ENCODE peak calls at places on chromosomes 5 and 9, in nine cellular contexts. One of them, this sample, is unnamed.

GRCh38 chr9:556199-556598 is 285.3 kb upstream of the DMRT1 start:
- DNase-seq in RPMI7951: no peak
- DNase-seq in NCI-H1092: no peak
- DNase-seq in progenitor cell of endocrine pancreas: no peak
- DNase-seq in stimulated activated CD8-positive, alpha-beta memory T cell treated with anti-CD3 and anti-CD28 coated beads, Interleukin-7, amount 100 ng/mL, for 1 hour: no peak
- DNase-seq in NCI-H748 treated with DMSO at 0.1 percent for 48 hours: no peak
- DNase-seq in GM23248: peak; percentile 5
- DNase-seq in AML-193: no peak
- DNase-seq in NCI-H345: no peak
- DNase-seq in this sample: no peak

GRCh38 chr5:126354012-126354856 is 69.0 kb upstream of the GRAMD2B start:
- DNase-seq in RPMI7951: peak; percentile 95
- DNase-seq in NCI-H1092: no peak
- DNase-seq in progenitor cell of endocrine pancreas: no peak
- DNase-seq in stimulated activated CD8-positive, alpha-beta memory T cell treated with anti-CD3 and anti-CD28 coated beads, Interleukin-7, amount 100 ng/mL, for 1 hour: no peak
- DNase-seq in NCI-H748 treated with DMSO at 0.1 percent for 48 hours: peak; percentile 34
- DNase-seq in GM23248: peak; percentile 96
- DNase-seq in AML-193: peak; percentile 51
- DNase-seq in NCI-H345: peak; percentile 41
- DNase-seq in this sample: peak; percentile 58

GRCh38 chr5:68953151-68953884 is 140.5 kb upstream of the SLC30A5 start:
- DNase-seq in RPMI7951: peak; percentile 69
- DNase-seq in NCI-H1092: no peak
- DNase-seq in progenitor cell of endocrine pancreas: no peak
- DNase-seq in stimulated activated CD8-positive, alpha-beta memory T cell treated with anti-CD3 and anti-CD28 coated beads, Interleukin-7, amount 100 ng/mL, for 1 hour: no peak
- DNase-seq in NCI-H748 treated with DMSO at 0.1 percent for 48 hours: no peak
- DNase-seq in GM23248: no peak
- DNase-seq in AML-193: no peak
- DNase-seq in NCI-H345: no peak
- DNase-seq in this sample: no peak

GRCh38 chr9:131628821-131629197 is 83.5 kb downstream of the PRRT1B start:
- DNase-seq in RPMI7951: no peak
- DNase-seq in NCI-H1092: no peak
- DNase-seq in progenitor cell of endocrine pancreas: no peak
- DNase-seq in stimulated activated CD8-positive, alpha-beta memory T cell treated with anti-CD3 and anti-CD28 coated beads, Interleukin-7, amount 100 ng/mL, for 1 hour: no peak
- DNase-seq in NCI-H748 treated with DMSO at 0.1 percent for 48 hours: no peak
- DNase-seq in GM23248: no peak
- DNase-seq in AML-193: no peak
- DNase-seq in NCI-H345: no peak
- DNase-seq in this sample: no peak

GRCh38 chr9:115691097-115691496 is 462.5 kb upstream of the PAPPA start:
- DNase-seq in RPMI7951: peak; percentile 96
- DNase-seq in NCI-H1092: no peak
- DNase-seq in progenitor cell of endocrine pancreas: no peak
- DNase-seq in stimulated activated CD8-positive, alpha-beta memory T cell treated with anti-CD3 and anti-CD28 coated beads, Interleukin-7, amount 100 ng/mL, for 1 hour: no peak
- DNase-seq in NCI-H748 treated with DMSO at 0.1 percent for 48 hours: no peak
- DNase-seq in GM23248: peak; percentile 98
- DNase-seq in AML-193: no peak
- DNase-seq in NCI-H345: no peak
- DNase-seq in this sample: no peak

GRCh38 chr9:71795097-71795807 is 26.9 kb upstream of the CEMIP2 start:
- DNase-seq in RPMI7951: no peak
- DNase-seq in NCI-H1092: no peak
- DNase-seq in progenitor cell of endocrine pancreas: no peak
- DNase-seq in stimulated activated CD8-positive, alpha-beta memory T cell treated with anti-CD3 and anti-CD28 coated beads, Interleukin-7, amount 100 ng/mL, for 1 hour: no peak
- DNase-seq in NCI-H748 treated with DMSO at 0.1 percent for 48 hours: no peak
- DNase-seq in GM23248: no peak
- DNase-seq in AML-193: no peak
- DNase-seq in NCI-H345: no peak
- DNase-seq in this sample: no peak

GRCh38 chr9:19720374-19720773 is 68.5 kb downstream of the SLC24A2 start:
- DNase-seq in RPMI7951: peak; percentile 7
- DNase-seq in NCI-H1092: no peak
- DNase-seq in progenitor cell of endocrine pancreas: peak; percentile 16
- DNase-seq in stimulated activated CD8-positive, alpha-beta memory T cell treated with anti-CD3 and anti-CD28 coated beads, Interleukin-7, amount 100 ng/mL, for 1 hour: no peak
- DNase-seq in NCI-H748 treated with DMSO at 0.1 percent for 48 hours: no peak
- DNase-seq in GM23248: peak; percentile 50
- DNase-seq in AML-193: no peak
- DNase-seq in NCI-H345: no peak
- DNase-seq in this sample: no peak

GRCh38 chr5:131628990-131629389 is 6.0 kb downstream of the RAPGEF6 start:
- DNase-seq in RPMI7951: peak; percentile 75
- DNase-seq in NCI-H1092: no peak
- DNase-seq in progenitor cell of endocrine pancreas: no peak
- DNase-seq in stimulated activated CD8-positive, alpha-beta memory T cell treated with anti-CD3 and anti-CD28 coated beads, Interleukin-7, amount 100 ng/mL, for 1 hour: no peak
- DNase-seq in NCI-H748 treated with DMSO at 0.1 percent for 48 hours: no peak
- DNase-seq in GM23248: peak; percentile 68
- DNase-seq in AML-193: no peak
- DNase-seq in NCI-H345: no peak
- DNase-seq in this sample: no peak

GRCh38 chr9:37929441-37929895 is 25.5 kb upstream of the SLC25A51 start:
- DNase-seq in RPMI7951: peak; percentile 96
- DNase-seq in NCI-H1092: no peak
- DNase-seq in progenitor cell of endocrine pancreas: no peak
- DNase-seq in stimulated activated CD8-positive, alpha-beta memory T cell treated with anti-CD3 and anti-CD28 coated beads, Interleukin-7, amount 100 ng/mL, for 1 hour: no peak
- DNase-seq in NCI-H748 treated with DMSO at 0.1 percent for 48 hours: no peak
- DNase-seq in GM23248: no peak
- DNase-seq in AML-193: no peak
- DNase-seq in NCI-H345: no peak
- DNase-seq in this sample: no peak

GRCh38 chr5:147667363-147667762 is 115.2 kb downstream of the JAKMIP2 start:
- DNase-seq in RPMI7951: no peak
- DNase-seq in NCI-H1092: no peak
- DNase-seq in progenitor cell of endocrine pancreas: no peak
- DNase-seq in stimulated activated CD8-positive, alpha-beta memory T cell treated with anti-CD3 and anti-CD28 coated beads, Interleukin-7, amount 100 ng/mL, for 1 hour: no peak
- DNase-seq in NCI-H748 treated with DMSO at 0.1 percent for 48 hours: no peak
- DNase-seq in GM23248: no peak
- DNase-seq in AML-193: no peak
- DNase-seq in NCI-H345: no peak
- DNase-seq in this sample: no peak

GRCh38 chr5:96566775-96567174 is 95.4 kb upstream of the CAST start:
- DNase-seq in RPMI7951: peak; percentile 11
- DNase-seq in NCI-H1092: no peak
- DNase-seq in progenitor cell of endocrine pancreas: no peak
- DNase-seq in stimulated activated CD8-positive, alpha-beta memory T cell treated with anti-CD3 and anti-CD28 coated beads, Interleukin-7, amount 100 ng/mL, for 1 hour: no peak
- DNase-seq in NCI-H748 treated with DMSO at 0.1 percent for 48 hours: no peak
- DNase-seq in GM23248: no peak
- DNase-seq in AML-193: no peak
- DNase-seq in NCI-H345: no peak
- DNase-seq in this sample: no peak

GRCh38 chr5:86617309-86617755 is 409 bp upstream of the COX7C start:
- DNase-seq in RPMI7951: no peak
- DNase-seq in NCI-H1092: no peak
- DNase-seq in progenitor cell of endocrine pancreas: no peak
- DNase-seq in stimulated activated CD8-positive, alpha-beta memory T cell treated with anti-CD3 and anti-CD28 coated beads, Interleukin-7, amount 100 ng/mL, for 1 hour: no peak
- DNase-seq in NCI-H748 treated with DMSO at 0.1 percent for 48 hours: peak; percentile 44
- DNase-seq in GM23248: no peak
- DNase-seq in AML-193: no peak
- DNase-seq in NCI-H345: no peak
- DNase-seq in this sample: no peak

GRCh38 chr9:136685216-136685615 is 2.0 kb downstream of the AGPAT2 start:
- DNase-seq in RPMI7951: no peak
- DNase-seq in NCI-H1092: no peak
- DNase-seq in progenitor cell of endocrine pancreas: no peak
- DNase-seq in stimulated activated CD8-positive, alpha-beta memory T cell treated with anti-CD3 and anti-CD28 coated beads, Interleukin-7, amount 100 ng/mL, for 1 hour: no peak
- DNase-seq in NCI-H748 treated with DMSO at 0.1 percent for 48 hours: no peak
- DNase-seq in GM23248: no peak
- DNase-seq in AML-193: no peak
- DNase-seq in NCI-H345: no peak
- DNase-seq in this sample: no peak

GRCh38 chr5:126415789-126416188 is 7.4 kb upstream of the GRAMD2B start:
- DNase-seq in RPMI7951: no peak
- DNase-seq in NCI-H1092: no peak
- DNase-seq in progenitor cell of endocrine pancreas: no peak
- DNase-seq in stimulated activated CD8-positive, alpha-beta memory T cell treated with anti-CD3 and anti-CD28 coated beads, Interleukin-7, amount 100 ng/mL, for 1 hour: no peak
- DNase-seq in NCI-H748 treated with DMSO at 0.1 percent for 48 hours: no peak
- DNase-seq in GM23248: no peak
- DNase-seq in AML-193: no peak
- DNase-seq in NCI-H345: no peak
- DNase-seq in this sample: no peak

GRCh38 chr5:172749076-172749475 is 21.9 kb downstream of the DUSP1 start:
- DNase-seq in RPMI7951: no peak
- DNase-seq in NCI-H1092: no peak
- DNase-seq in progenitor cell of endocrine pancreas: no peak
- DNase-seq in stimulated activated CD8-positive, alpha-beta memory T cell treated with anti-CD3 and anti-CD28 coated beads, Interleukin-7, amount 100 ng/mL, for 1 hour: no peak
- DNase-seq in NCI-H748 treated with DMSO at 0.1 percent for 48 hours: no peak
- DNase-seq in GM23248: no peak
- DNase-seq in AML-193: no peak
- DNase-seq in NCI-H345: no peak
- DNase-seq in this sample: no peak

GRCh38 chr9:36987891-36988290 is 46.2 kb downstream of the PAX5 start:
- DNase-seq in RPMI7951: peak; percentile 65
- DNase-seq in NCI-H1092: no peak
- DNase-seq in progenitor cell of endocrine pancreas: no peak
- DNase-seq in stimulated activated CD8-positive, alpha-beta memory T cell treated with anti-CD3 and anti-CD28 coated beads, Interleukin-7, amount 100 ng/mL, for 1 hour: no peak
- DNase-seq in NCI-H748 treated with DMSO at 0.1 percent for 48 hours: no peak
- DNase-seq in GM23248: peak; percentile 46
- DNase-seq in AML-193: no peak
- DNase-seq in NCI-H345: no peak
- DNase-seq in this sample: no peak

This sample was measured in Panc1.